ENCODE peak calls at places on chromosomes 6 and 20, in four cellular contexts. J is HepG2, W is HCT116, E is Panc1. S is an unnamed sample.

GRCh38 chr6:37884548-37884947 is 65.0 kb downstream of the ZFAND3 start:
- DNase-seq in J (no peak), W (no peak), E (no peak), S (no peak)

GRCh38 chr20:33733654-33734576 is 2.1 kb downstream of the ZNF341 start:
- DNase-seq in J (peak; percentile 94), W (no peak), E (no peak), S (no peak)

GRCh38 chr6:33668914-33669313 is 42.6 kb downstream of the UQCC2 start:
- DNase-seq in J (no peak), W (no peak), E (no peak), S (no peak)

GRCh38 chr6:57064809-57065208 is 18.3 kb downstream of the KIAA1586 start:
- DNase-seq in J (no peak), W (no peak), E (no peak), S (no peak)

GRCh38 chr6:27168108-27168507 is 79.4 kb upstream of the PRSS16 start:
- DNase-seq in J (no peak), W (no peak), E (no peak), S (no peak)

GRCh38 chr6:79048611-79049010 is 29.4 kb downstream of the PHIP start:
- DNase-seq in J (peak; percentile 29), W (peak; percentile 34), E (peak; percentile 4), S (no peak)

GRCh38 chr6:134640975-134641429 is 308.9 kb downstream of the ALDH8A1 start:
- DNase-seq in J (peak; percentile 79), W (peak; percentile 58), E (peak; percentile 70), S (peak; percentile 65)

GRCh38 chr20:33744773-33745385 is 13.1 kb downstream of the ZNF341 start:
- DNase-seq in J (no peak), W (no peak), E (no peak), S (no peak)

GRCh38 chr6:163965426-163966348 is 551.2 kb downstream of the QKI start:
- DNase-seq in J (no peak), W (no peak), E (no peak), S (peak; percentile 23)

GRCh38 chr20:41998539-41999341 is 380.6 kb upstream of the CHD6 start:
- DNase-seq in J (no peak), W (no peak), E (no peak), S (no peak)

GRCh38 chr6:50724381-50725124 is 11.2 kb downstream of the TFAP2D start:
- DNase-seq in J (no peak), W (no peak), E (no peak), S (no peak)

GRCh38 chr6:30185846-30186484 is 22.6 kb downstream of the TRIM15 start:
- DNase-seq in J (no peak), W (no peak), E (no peak), S (no peak)

GRCh38 chr20:44959082-44959895 is 908 bp downstream of the TOMM34 start:
- DNase-seq in J (peak; percentile 65), W (no peak), E (no peak), S (no peak)
- TF ChIP-seq POLR2AphosphoS5 in J (no peak), W (no peak), E (no peak), S (no peak)

GRCh38 chr6:169587992-169588391 is 113.8 kb downstream of the WDR27 start:
- DNase-seq in J (no peak), W (no peak), E (no peak), S (no peak)
- H3K27ac ChIP-seq in J (no peak overlapping the region), W (no peak overlapping the region), E (no peak overlapping the region), S (no peak overlapping the region)

DNA sequence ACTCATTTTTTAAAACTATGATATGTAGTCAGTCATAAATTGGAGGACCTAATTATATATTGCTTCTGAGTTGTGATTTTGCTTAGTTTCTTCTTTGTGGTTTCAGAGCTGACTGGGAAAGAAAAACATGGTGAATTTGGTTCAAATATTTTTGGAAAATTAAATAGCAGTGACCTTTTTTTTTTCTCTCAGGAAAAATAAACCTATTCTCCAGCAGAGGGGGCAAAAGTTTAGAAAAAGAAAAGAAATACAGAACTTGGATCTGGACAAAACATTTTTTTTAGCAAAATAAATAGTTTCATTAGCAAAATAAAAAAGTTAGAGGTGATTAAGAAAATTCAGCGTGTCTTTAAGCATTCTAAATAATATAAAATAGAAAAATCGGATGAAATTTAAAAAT is 10.2 kb downstream of the COL10A1 start:
- DNase-seq in J (no peak), W (no peak), E (no peak), S (no peak)
- TF ChIP-seq CTCF in J (no peak), W (peak; percentile 49), E (peak; percentile 58), S (peak; percentile 17)

GRCh38 chr20:1390552-1391403 is 2.1 kb downstream of the FKBP1A start:
- DNase-seq in J (no peak), W (no peak), E (no peak), S (no peak)
- TF ChIP-seq POLR2AphosphoS5 in J (no peak), W (no peak), E (peak; percentile 15), S (no peak)

DNA sequence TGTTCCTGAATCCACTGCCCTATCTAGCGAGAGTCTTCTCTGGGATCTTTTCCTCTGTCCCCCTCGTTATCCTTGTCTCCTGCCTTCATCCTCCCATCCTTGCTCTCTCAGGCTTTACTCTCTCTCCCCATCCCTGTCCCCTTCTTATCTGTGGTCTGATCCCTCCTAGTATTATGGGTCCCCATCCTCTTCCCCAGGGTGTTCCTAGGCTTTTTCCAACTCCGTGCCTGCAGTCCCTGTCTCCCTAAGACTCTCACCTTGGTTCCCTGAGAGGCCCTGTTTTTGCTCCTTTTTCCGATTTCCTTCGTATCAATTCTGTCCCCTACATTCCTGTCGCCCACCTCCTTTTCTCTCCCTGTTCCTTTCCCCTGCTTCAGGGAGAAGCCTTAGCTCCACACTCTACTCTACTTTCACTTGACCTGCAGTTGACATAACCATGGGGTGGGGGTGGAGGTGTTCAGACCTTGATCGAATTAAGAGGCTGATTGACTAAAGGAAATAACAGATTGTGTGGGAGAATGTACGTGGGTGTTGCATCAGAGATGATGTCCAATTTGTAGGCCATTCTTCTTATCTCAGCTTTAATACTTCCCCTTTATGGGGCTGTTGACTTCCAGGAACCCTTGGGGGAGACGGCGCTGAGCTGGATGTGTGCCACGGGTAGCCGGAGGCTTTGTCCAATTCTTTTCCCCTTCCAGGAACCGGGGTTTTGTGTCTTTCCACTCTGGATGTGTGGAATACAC is 905 bp downstream of the PPARD start:
- DNase-seq in J (no peak), W (no peak), E (no peak), S (no peak)
- H3K27ac ChIP-seq in J (peak overlapping the region; percentile 46), W (peak overlapping the region; percentile 55), E (peak overlapping the region; percentile 93), S (peak overlapping the region; percentile 95)

GRCh38 chr6:35931120-35931561 is 10.2 kb upstream of the SRPK1 start:
- DNase-seq in J (no peak), W (no peak), E (no peak), S (no peak)
- TF ChIP-seq CTCF in J (no peak), W (no peak), E (no peak), S (no peak)

GRCh38 chr6:110703906-110704594 is 111.2 kb downstream of the CDK19 start:
- DNase-seq in J (peak; percentile 90), W (no peak), E (no peak), S (no peak)

GRCh38 chr6:110708295-110708965 is 106.8 kb downstream of the CDK19 start:
- DNase-seq in J (no peak), W (no peak), E (no peak), S (no peak)

GRCh38 chr6:110705543-110705942 is 109.7 kb downstream of the CDK19 start:
- DNase-seq in J (no peak), W (no peak), E (no peak), S (no peak)

GRCh38 chr6:110699780-110700179 is 115.5 kb downstream of the CDK19 start:
- DNase-seq in J (no peak), W (no peak), E (no peak), S (no peak)

DNA sequence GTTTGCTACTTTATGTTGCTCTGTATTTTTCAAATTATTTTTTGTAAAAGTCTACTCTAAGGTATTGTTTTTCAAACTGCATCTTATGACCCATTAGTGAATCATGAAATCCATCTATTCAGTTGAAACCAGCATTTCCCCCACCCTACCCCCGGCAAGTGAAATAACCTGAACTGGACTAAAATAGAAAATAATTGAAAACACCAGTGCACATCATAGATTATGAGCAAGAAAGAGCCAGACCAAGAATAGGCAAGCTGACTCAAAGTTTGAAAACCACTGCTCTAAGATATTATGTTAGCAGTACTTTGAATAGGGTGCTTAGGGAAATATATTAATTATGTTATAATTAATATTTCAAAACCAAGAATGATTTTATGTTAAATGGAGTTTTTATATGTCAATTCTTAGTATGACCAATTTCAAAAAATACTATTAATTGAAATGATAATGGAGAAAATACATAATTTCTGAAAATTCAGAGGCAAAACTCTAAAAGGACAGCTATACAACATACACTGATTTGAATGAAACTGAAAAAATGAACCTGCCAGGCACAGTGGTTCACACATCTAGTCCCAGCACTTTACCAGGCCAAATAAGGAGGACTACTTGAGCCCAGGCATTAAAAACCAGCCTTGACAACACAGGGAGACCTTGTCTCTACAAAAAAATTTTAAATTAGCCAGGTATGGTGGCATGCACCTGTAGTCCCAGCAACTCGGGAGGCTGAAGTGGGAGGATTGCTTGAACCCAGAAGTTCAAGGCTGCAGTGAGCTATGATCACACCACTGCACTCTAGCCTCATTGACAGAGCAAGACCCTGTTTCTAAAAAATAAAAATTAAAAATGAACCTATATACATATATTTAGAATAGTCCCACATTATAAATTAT is 112.0 kb downstream of the CDK19 start:
- DNase-seq in J (no peak), W (no peak), E (no peak), S (no peak)
- TF ChIP-seq POLR2AphosphoS5 in J (no peak), W (no peak), E (no peak), S (no peak)

DNA sequence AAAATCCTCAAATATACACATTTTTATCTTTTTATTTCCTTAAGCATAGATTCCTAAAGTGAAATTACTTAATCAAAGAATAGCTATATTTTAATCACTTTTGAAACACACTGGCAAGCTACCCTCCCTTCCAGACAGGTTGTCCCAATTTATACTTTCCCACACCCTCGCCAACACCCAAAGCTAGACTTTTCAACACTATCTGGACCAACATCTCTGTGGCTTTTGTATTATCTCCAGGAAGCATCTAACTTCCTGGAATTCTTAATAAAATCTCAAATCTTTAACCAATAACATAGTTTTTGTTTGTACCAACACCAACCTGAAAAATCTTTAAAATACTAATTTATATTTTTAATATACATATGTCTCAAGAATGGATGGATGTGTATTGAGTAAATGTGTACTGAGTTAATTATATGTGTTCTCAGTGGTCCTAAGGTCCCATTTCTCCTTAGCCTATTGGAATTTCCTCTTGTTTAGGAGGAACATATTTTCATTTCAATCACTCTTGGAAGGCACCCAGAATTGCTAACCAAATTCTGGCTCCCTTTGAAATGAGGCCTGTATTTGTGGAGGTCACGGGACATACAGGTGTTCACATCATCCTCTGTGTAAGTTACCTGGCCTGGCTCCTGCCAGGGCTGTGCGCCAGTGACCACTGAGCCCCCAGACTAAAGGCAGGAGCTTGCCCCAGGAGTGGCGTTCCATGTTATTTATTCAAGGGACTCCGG is 17.4 kb upstream of the GFOD1 start:
- DNase-seq in J (no peak), W (no peak), E (no peak), S (no peak)
- H3K27ac ChIP-seq in J (no peak overlapping the region), W (no peak overlapping the region), E (no peak overlapping the region), S (peak overlapping the region; percentile 41)